ENCODE peak calls at places on chromosomes 4 and X, in seven cellular contexts. C is Calu3, P is HL-60, I is globus pallidus, V is GM12878, U is DND-41, Q is germinal center. W is an unnamed sample.

GRCh38 chr4:175176710-175177109 is 258.6 kb downstream of the ADAM29 start:
- DNase-seq in C (no peak), I (no peak), Q (no peak), P (no peak), V (no peak), U (no peak), W (no peak)

GRCh38 chr4:119897260-119897659 is 169.4 kb downstream of the MAD2L1 start:
- DNase-seq in U (no peak), Q (no peak), V (no peak), C (no peak), I (no peak), P (no peak), W (no peak)

GRCh38 chrX:10190367-10190766 is 33.6 kb downstream of the CLCN4 start:
- DNase-seq in C (peak; percentile 24), I (peak; percentile 64), U (peak; percentile 15), Q (peak; percentile 15), V (no peak), P (peak; percentile 63), W (no peak)

GRCh38 chr4:157978680-157979361 is 194.0 kb downstream of the GASK1B start:
- DNase-seq in C (peak; percentile 29), I (peak; percentile 87), V (no peak), U (peak; percentile 33), P (peak; percentile 46), Q (peak; percentile 15), W (peak; percentile 12)

GRCh38 chr4:7514281-7514680 is 79.6 kb upstream of the PSAPL1 start:
- DNase-seq in Q (no peak), P (no peak), U (no peak), C (no peak), I (no peak), V (no peak), W (no peak)

GRCh38 chr4:174157106-174157607 is 126.3 kb downstream of the FBXO8 start:
- DNase-seq in Q (no peak), C (no peak), I (no peak), P (no peak), V (no peak), U (no peak), W (no peak)

GRCh38 chr4:138832563-138832962 is 183.0 kb upstream of the NOCT start:
- DNase-seq in P (no peak), Q (no peak), C (no peak), I (no peak), V (no peak), U (no peak), W (no peak)

GRCh38 chr4:139734201-139734874 is 68.7 kb downstream of the MGST2 start:
- DNase-seq in I (peak; percentile 24), V (no peak), Q (peak; percentile 18), U (no peak), C (no peak), P (peak; percentile 64), W (no peak)

GRCh38 chrX:150512426-150512825 is 56.0 kb upstream of the MTM1 start:
- DNase-seq in Q (no peak), C (no peak), U (no peak), V (no peak), P (no peak), I (no peak), W (no peak)

GRCh38 chr4:136864580-136865185 is 667.6 kb downstream of the PCDH18 start:
- DNase-seq in C (peak; percentile 44), I (peak; percentile 76), Q (no peak), V (peak; percentile 24), U (peak; percentile 59), P (peak; percentile 30), W (peak; percentile 2)

GRCh38 chr4:169626328-169627282 is 6.2 kb downstream of the CLCN3 start:
- DNase-seq in V (no peak), U (no peak), I (no peak), Q (no peak), P (no peak), C (no peak), W (no peak)

GRCh38 chr4:15691346-15692140 is 9.9 kb downstream of the FAM200B start:
- DNase-seq in Q (no peak), P (peak; percentile 18), I (peak; percentile 69), C (no peak), U (no peak), V (no peak), W (no peak)

GRCh38 chr4:145719752-145720624 is 40.0 kb downstream of the C4orf51 start:
- DNase-seq in U (peak; percentile 11), V (peak; percentile 31), C (no peak), Q (no peak), I (no peak), P (no peak), W (no peak)

GRCh38 chr4:87584509-87584908 is 23.8 kb upstream of the DSPP start:
- DNase-seq in Q (no peak), U (no peak), P (no peak), V (no peak), I (no peak), C (no peak), W (no peak)

GRCh38 chr4:119785963-119786362 is 157.4 kb upstream of the PDE5A start:
- DNase-seq in I (no peak), C (peak; percentile 42), U (no peak), Q (no peak), V (no peak), P (no peak), W (no peak)

GRCh38 chr4:40990202-40990898 is 224.0 kb downstream of the APBB2 start:
- DNase-seq in I (no peak), P (no peak), C (no peak), Q (peak; percentile 9), V (peak; percentile 53), U (no peak), W (no peak)

GRCh38 chrX:100615015-100615414 is 21.6 kb downstream of the TSPAN6 start:
- DNase-seq in V (peak; percentile 32), U (no peak), P (peak; percentile 1), Q (peak; percentile 1), I (no peak), C (peak; percentile 46), W (no peak)

GRCh38 chr4:6627832-6628231 is 12.7 kb upstream of the MRFAP1 start:
- DNase-seq in P (no peak), I (no peak), Q (no peak), U (no peak), V (no peak), C (no peak), W (no peak)

GRCh38 chr4:152427971-152428370 is 107.9 kb downstream of the FBXW7 start:
- DNase-seq in P (no peak), V (no peak), C (no peak), Q (no peak), I (no peak), U (no peak), W (no peak)

GRCh38 chrX:11784543-11784942 is 26.5 kb downstream of the MSL3 start:
- DNase-seq in C (no peak), P (no peak), V (no peak), I (no peak), Q (no peak), U (no peak), W (no peak)

GRCh38 chrX:121008920-121009319 is 23.4 kb upstream of the CT47A1 start:
- DNase-seq in V (no peak), U (no peak), P (no peak), I (no peak), Q (no peak), C (no peak), W (no peak)

GRCh38 chrX:132488092-132488749 is 617 bp downstream of the MBNL3 start:
- DNase-seq in I (peak; percentile 28), C (no peak), U (peak; percentile 46), Q (no peak), P (peak; percentile 76), V (no peak), W (no peak)

GRCh38 chr4:140757220-140757607 is 1.0 kb upstream of the TBC1D9 start:
- DNase-seq in Q (no peak), C (no peak), V (no peak), U (no peak), P (no peak), I (peak; percentile 10), W (no peak)

GRCh38 chr4:86233681-86234080 is 126.2 kb downstream of the MAPK10 start:
- DNase-seq in I (no peak), U (no peak), C (no peak), P (no peak), V (no peak), Q (no peak), W (no peak)

W was measured in GM19239.